ENCODE peak calls at places on chromosome 16, in eight cellular contexts. T is ovary, I is heart left ventricle, K is hepatocyte, V is GM23338, F is transverse colon, Y is PC-3, A is PC-9. R is an unnamed sample.

GRCh38 chr16:87298857-87299465 is 18.2 kb downstream of the C16orf95 start:
- DNase-seq in T (no peak), I (no peak), K (no peak), V (no peak), F (no peak), Y (no peak), A (no peak), R (no peak)

GRCh38 chr16:3762080-3762750 is 44.9 kb upstream of the TRAP1 start:
- DNase-seq in T (no peak), I (no peak), K (no peak), V (no peak), F (no peak), Y (no peak), A (no peak), R (no peak)

GRCh38 chr16:86355538-86355937 is 154.8 kb upstream of the FOXF1 start:
- DNase-seq in T (no peak), I (no peak), K (no peak), V (no peak), F (no peak), Y (no peak), A (no peak), R (no peak)

GRCh38 chr16:89443727-89444084 is 46.7 kb downstream of the ANKRD11 start:
- DNase-seq in T (no peak), I (no peak), K (no peak), V (no peak), F (peak), Y (no peak), A (no peak), R (no peak)

GRCh38 chr16:27177031-27177774 is 26.1 kb upstream of the KDM8 start:
- DNase-seq in T (no peak), I (no peak), K (no peak), V (no peak), F (no peak), Y (peak), A (no peak), R (peak)

GRCh38 chr16:30557397-30557949 is 701 bp downstream of the ZNF764 start:
- DNase-seq in T (no peak), I (peak), K (no peak), V (no peak), F (no peak), Y (no peak), A (no peak), R (no peak)

GRCh38 chr16:46808997-46809396 is 22.0 kb downstream of the C16orf87 start:
- DNase-seq in T (no peak), I (no peak), K (no peak), V (no peak), F (no peak), Y (no peak), A (no peak), R (no peak)

GRCh38 chr16:10539793-10540192 is 40.6 kb downstream of the EMP2 start:
- DNase-seq in T (no peak), I (no peak), K (no peak), V (no peak), F (no peak), Y (peak), A (no peak), R (no peak)

GRCh38 chr16:27792486-27793275 is 242.7 kb downstream of the KATNIP start:
- DNase-seq in T (no peak), I (peak), K (no peak), V (no peak), F (no peak), Y (no peak), A (no peak), R (no peak)

GRCh38 chr16:69019811-69020210 is 85.6 kb upstream of the HAS3 start:
- DNase-seq in T (no peak), I (no peak), K (no peak), V (no peak), F (no peak), Y (peak), A (no peak), R (no peak)

GRCh38 chr16:30951785-30952184 is 2.9 kb downstream of the ORAI3 start:
- DNase-seq in T (peak), I (peak), K (no peak), V (no peak), F (peak), Y (no peak), A (no peak), R (no peak)

GRCh38 chr16:75116081-75116910 is at the start of gene LDHD:
- DNase-seq in T (peak), I (peak), K (peak), V (peak), F (peak), Y (peak), A (peak), R (no peak)

GRCh38 chr16:588639-588888 is 1.3 kb upstream of the RAB40C start:
- DNase-seq in T (peak), I (peak), K (peak), V (peak), F (peak), Y (peak), A (peak), R (no peak)

GRCh38 chr16:13781579-13782338 is 138.2 kb upstream of the ERCC4 start:
- DNase-seq in T (no peak), I (no peak), K (no peak), V (no peak), F (no peak), Y (no peak), A (no peak), R (no peak)

GRCh38 chr16:87661561-87661960 is 59.3 kb downstream of the JPH3 start:
- DNase-seq in T (no peak), I (peak), K (peak), V (peak), F (peak), Y (peak), A (peak), R (no peak)

GRCh38 chr16:88662222-88662842 is 559 bp downstream of the MVD start:
- DNase-seq in T (no peak), I (no peak), K (peak), V (peak), F (peak), Y (no peak), A (no peak), R (no peak)

GRCh38 chr16:89951509-89951908 is 3.0 kb downstream of the DEF8 start:
- DNase-seq in T (no peak), I (no peak), K (no peak), V (peak), F (no peak), Y (no peak), A (no peak), R (no peak)

GRCh38 chr16:12708266-12708665 is 95.4 kb downstream of the CPPED1 start:
- DNase-seq in T (no peak), I (no peak), K (no peak), V (no peak), F (no peak), Y (no peak), A (no peak), R (no peak)

GRCh38 chr16:24054649-24055560 is 201.2 kb upstream of the CACNG3 start:
- DNase-seq in T (no peak), I (no peak), K (no peak), V (peak), F (no peak), Y (no peak), A (no peak), R (no peak)

GRCh38 chr16:24646646-24646995 is 82.8 kb upstream of the TNRC6A start:
- DNase-seq in T (no peak), I (no peak), K (no peak), V (no peak), F (no peak), Y (no peak), A (no peak), R (no peak)

GRCh38 chr16:82329504-82330192 is 159.6 kb upstream of the MPHOSPH6 start:
- DNase-seq in T (no peak), I (no peak), K (peak), V (peak), F (no peak), Y (peak), A (no peak), R (no peak)

GRCh38 chr16:27287887-27288286 is 19.3 kb upstream of the NSMCE1 start:
- DNase-seq in T (no peak), I (no peak), K (no peak), V (no peak), F (no peak), Y (no peak), A (no peak), R (no peak)

GRCh38 chr16:57628008-57628781 is at the start of gene ADGRG1:
- DNase-seq in T (no peak), I (peak), K (peak), V (peak), F (no peak), Y (peak), A (peak), R (peak)
- H3K4me3 ChIP-seq in T (peak), I (peak), K (no peak), V (peak), F (no peak), Y (peak), A (peak), R (peak)

GRCh38 chr16:78163772-78164391 is 64.4 kb downstream of the WWOX start:
- DNase-seq in T (no peak), I (no peak), K (no peak), V (no peak), F (no peak), Y (no peak), A (no peak), R (no peak)
- TF ChIP-seq CTCF in T (no peak), I (no peak), K (no peak), V (no peak), F (no peak), Y (no peak), A (no peak), R (no peak)

GRCh38 chr16:2148714-2149629 is 547 bp downstream of the RAB26 start:
- DNase-seq in T (no peak), I (no peak), K (peak), V (peak), F (no peak), Y (peak), A (peak), R (no peak)

GRCh38 chr16:2149630-2150417 is 1.4 kb downstream of the RAB26 start:
- DNase-seq in T (no peak), I (no peak), K (no peak), V (peak), F (no peak), Y (peak), A (peak), R (no peak)

GRCh38 chr16:2150418-2151187 is 2.2 kb downstream of the RAB26 start:
- DNase-seq in T (no peak), I (no peak), K (no peak), V (peak), F (peak), Y (peak), A (peak), R (no peak)

GRCh38 chr16:2152695-2153506 is 2.7 kb upstream of the TRAF7 start:
- DNase-seq in T (no peak), I (no peak), K (peak), V (peak), F (peak), Y (peak), A (peak), R (no peak)

DNA sequence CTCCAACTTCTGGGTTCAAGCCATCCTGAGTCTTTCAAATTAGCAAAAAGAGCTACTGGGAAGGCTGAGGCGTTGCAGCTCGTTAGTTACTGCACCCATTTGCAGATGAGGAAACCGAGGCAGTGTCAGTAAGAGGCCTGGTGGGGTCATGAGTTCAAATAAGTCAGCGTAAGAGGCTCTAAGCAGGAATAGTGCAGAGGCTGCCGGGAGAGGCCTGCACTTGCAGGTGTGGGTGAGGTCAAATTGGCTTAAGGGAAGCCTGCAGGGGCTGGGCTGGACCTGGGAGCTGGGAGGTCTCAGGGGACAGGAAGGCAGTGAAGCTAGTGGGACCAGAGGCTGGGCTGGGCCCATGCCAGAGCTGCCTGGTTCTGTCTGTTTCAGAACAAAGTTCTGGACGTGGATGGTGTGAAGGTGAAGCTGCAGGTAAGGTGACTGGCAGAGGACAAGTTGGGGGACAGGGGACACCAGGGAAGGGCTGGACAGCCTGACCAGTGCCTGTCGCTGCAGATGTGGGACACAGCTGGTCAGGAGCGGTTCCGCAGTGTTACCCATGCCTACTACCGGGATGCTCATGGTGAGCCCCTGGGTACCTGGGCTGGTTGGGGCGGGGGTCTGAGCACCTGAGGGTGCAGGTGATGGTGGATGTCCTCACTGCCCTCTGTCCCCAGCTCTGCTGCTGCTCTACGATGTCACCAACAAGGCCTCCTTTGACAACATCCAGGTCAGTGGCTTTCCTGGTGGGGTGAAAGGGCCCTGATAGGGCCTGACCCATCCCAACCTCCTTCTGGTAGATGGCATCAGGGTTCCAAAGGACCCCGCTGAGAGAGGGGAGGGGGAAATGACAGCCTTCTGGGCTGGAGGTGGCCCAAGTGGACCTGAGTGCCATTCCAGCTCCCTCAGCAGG is 3.0 kb downstream of the RAB26 start:
- DNase-seq in T (no peak), I (no peak), K (no peak), V (peak), F (no peak), Y (no peak), A (no peak), R (no peak)
- H3K4me3 ChIP-seq in T (no peak), I (no peak), K (no peak), V (peak), F (no peak), Y (no peak), A (peak), R (no peak)

GRCh38 chr16:71412270-71413160 is 29.3 kb downstream of the TLE7 start:
- DNase-seq in T (peak), I (no peak), K (peak), V (peak), F (peak), Y (peak), A (peak), R (peak)
- TF ChIP-seq CTCF in T (peak), I (peak), K (peak), V (peak), F (peak), Y (peak), A (peak), R (peak)

DNA sequence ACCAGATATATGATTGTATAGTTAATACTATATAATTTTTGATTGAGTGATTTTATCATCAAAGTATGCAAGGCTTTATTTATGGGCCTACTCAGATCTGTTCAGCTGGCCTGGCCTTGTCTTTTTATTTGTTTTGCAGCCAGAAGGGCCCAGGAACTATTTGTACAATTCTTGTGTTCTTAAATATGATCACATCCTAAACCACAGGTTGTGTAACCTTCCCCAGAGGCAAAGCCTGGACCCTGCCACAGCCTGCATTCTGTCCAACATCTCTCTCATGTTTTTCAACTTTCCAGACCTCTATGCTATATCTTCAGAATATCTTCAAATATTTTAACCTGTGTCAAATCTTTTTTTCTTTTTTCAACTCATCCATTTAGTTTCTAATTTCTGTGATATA is 410.4 kb upstream of the MON1B start:
- DNase-seq in T (no peak), I (no peak), K (no peak), V (no peak), F (no peak), Y (peak), A (no peak), R (no peak)
- H3K4me3 ChIP-seq in T (no peak), I (no peak), K (no peak), V (no peak), F (no peak), Y (no peak), A (no peak), R (no peak)

DNA sequence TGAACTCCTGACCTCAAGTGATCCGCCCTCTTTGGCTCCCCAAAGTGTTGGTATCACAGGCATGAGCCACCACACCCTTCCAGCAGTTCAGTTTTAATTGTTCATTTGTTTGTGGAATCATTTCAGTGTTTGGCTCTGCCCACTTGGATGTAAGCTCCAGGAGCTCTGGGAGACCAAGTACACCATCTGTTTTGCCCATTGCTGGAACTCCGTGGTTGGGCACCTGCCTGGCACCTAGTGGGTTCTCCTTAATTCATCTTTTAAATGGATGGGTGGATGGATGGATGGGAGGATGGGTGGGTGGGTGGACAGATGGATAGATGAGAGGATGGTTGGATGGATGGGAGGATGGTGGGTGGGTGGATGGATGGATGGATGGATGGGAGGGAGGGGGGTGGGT is 953 bp upstream of the NECAB2 start:
- DNase-seq in T (no peak), I (no peak), K (no peak), V (no peak), F (no peak), Y (no peak), A (no peak), R (no peak)
- TF ChIP-seq CTCF in T (no peak), I (no peak), K (no peak), V (no peak), F (no peak), Y (no peak), A (no peak), R (no peak)

GRCh38 chr16:54940279-54940604 is 9.6 kb downstream of the IRX5 start:
- DNase-seq in T (no peak), I (no peak), K (no peak), V (no peak), F (no peak), Y (no peak), A (no peak), R (no peak)
- H3K4me3 ChIP-seq in T (no peak), I (no peak), K (no peak), V (peak), F (no peak), Y (no peak), A (no peak), R (no peak)

DNA sequence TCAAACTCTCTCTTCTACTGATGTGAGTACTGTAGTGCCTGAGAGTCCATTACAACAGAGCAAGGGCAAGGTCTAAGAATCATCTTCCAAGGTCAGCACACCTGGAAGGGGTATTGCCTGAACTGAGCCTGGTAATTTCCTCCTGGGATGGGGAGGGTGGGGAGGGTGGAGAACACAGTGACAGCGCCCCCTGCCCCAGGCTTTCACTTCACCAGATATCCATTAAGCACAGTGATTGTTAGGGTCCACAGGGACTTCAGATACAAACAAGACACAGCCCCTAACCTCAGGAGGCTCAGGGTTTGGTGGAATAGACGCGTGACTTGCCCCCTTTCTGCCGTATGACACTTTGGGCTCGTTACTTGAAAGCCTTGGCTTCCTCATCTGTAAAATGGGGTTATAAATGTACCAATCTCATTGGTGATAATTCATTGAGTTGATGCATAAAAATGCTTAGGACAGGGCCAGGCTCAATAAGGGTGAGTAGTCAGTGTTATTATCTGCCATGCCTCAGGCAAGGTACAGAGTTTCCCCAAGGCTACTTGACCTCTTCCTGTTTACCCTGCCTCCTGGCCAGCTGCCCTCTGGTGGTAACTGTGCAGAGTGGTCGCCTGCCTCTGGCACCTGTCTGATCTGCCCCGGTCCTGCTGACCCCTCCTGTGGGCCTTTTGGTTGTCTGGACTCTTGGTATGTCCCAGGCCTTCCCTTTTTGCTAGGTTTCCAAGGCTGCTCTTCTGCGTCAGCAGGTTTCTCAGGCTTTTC is 13.1 kb upstream of the BRD7 start:
- DNase-seq in T (no peak), I (no peak), K (no peak), V (peak), F (no peak), Y (no peak), A (no peak), R (no peak)
- TF ChIP-seq CTCF in T (no peak), I (no peak), K (peak), V (peak), F (no peak), Y (peak), A (peak), R (peak)

GRCh38 chr16:78749745-78750268 is 650.4 kb downstream of the WWOX start:
- DNase-seq in T (no peak), I (no peak), K (no peak), V (no peak), F (no peak), Y (no peak), A (no peak), R (no peak)
- H3K4me3 ChIP-seq in T (no peak), I (no peak), K (no peak), V (no peak), F (no peak), Y (no peak), A (no peak), R (no peak)